ENCODE peak calls at places on chromosomes 7 and 10, in five cellular contexts. One of them, this sample, is unnamed. For H3K4me1, the result is how much of the 10 kb centered on the place peaks cover.

GRCh38 chr7:36360244-36360643 is 29.4 kb upstream of the ANLN start:
- DNase-seq in IMR-90: no peak
- DNase-seq in H9: peak
- DNase-seq in trophoblast cell: no peak
- DNase-seq in mesendoderm: peak
- DNase-seq in this sample: no peak

GRCh38 chr7:159067870-159068787 is 76.5 kb downstream of the VIPR2 start:
- DNase-seq in trophoblast cell: no peak
- DNase-seq in mesendoderm: no peak
- DNase-seq in H9: no peak
- DNase-seq in IMR-90: no peak
- DNase-seq in this sample: no peak

GRCh38 chr7:94971051-94971867 is 63.9 kb downstream of the PPP1R9A start:
- DNase-seq in IMR-90: no peak
- DNase-seq in H9: no peak
- DNase-seq in trophoblast cell: no peak
- DNase-seq in mesendoderm: no peak
- DNase-seq in this sample: no peak

GRCh38 chr10:72542396-72542815 is 83.5 kb downstream of the MICU1 start:
- DNase-seq in trophoblast cell: no peak
- DNase-seq in IMR-90: no peak
- DNase-seq in H9: no peak
- DNase-seq in mesendoderm: no peak
- DNase-seq in this sample: no peak

GRCh38 chr7:43799605-43800004 is 41.1 kb downstream of the BLVRA start:
- DNase-seq in IMR-90: no peak
- DNase-seq in trophoblast cell: no peak
- DNase-seq in mesendoderm: no peak
- DNase-seq in H9: no peak
- DNase-seq in this sample: no peak

GRCh38 chr7:100655908-100656674 is at the start of gene ACTL6B:
- DNase-seq in H9: peak
- DNase-seq in IMR-90: peak
- DNase-seq in mesendoderm: peak
- DNase-seq in trophoblast cell: peak
- DNase-seq in this sample: peak

GRCh38 chr7:155862088-155862487 is 49.8 kb upstream of the SHH start:
- DNase-seq in IMR-90: no peak
- DNase-seq in trophoblast cell: no peak
- DNase-seq in H9: no peak
- DNase-seq in mesendoderm: no peak
- DNase-seq in this sample: no peak

GRCh38 chr10:17816208-17816607 is 7.1 kb downstream of the MRC1 start:
- DNase-seq in trophoblast cell: no peak
- DNase-seq in H9: no peak
- DNase-seq in IMR-90: no peak
- DNase-seq in mesendoderm: no peak
- DNase-seq in this sample: no peak

GRCh38 chr7:55964802-55965470 is 551 bp downstream of the NIPSNAP2 start:
- DNase-seq in trophoblast cell: peak
- DNase-seq in mesendoderm: peak
- DNase-seq in H9: peak
- DNase-seq in IMR-90: peak
- DNase-seq in this sample: peak

GRCh38 chr10:70557086-70557845 is 45.3 kb downstream of the PRF1 start:
- DNase-seq in trophoblast cell: no peak
- DNase-seq in IMR-90: no peak
- DNase-seq in mesendoderm: no peak
- DNase-seq in H9: no peak
- DNase-seq in this sample: no peak

GRCh38 chr7:137943132-137943551 is 58.7 kb downstream of the CREB3L2 start:
- DNase-seq in mesendoderm: peak
- DNase-seq in trophoblast cell: peak
- DNase-seq in IMR-90: peak
- DNase-seq in H9: no peak
- DNase-seq in this sample: no peak

GRCh38 chr10:43199684-43200537 is 61.7 kb downstream of the CSGALNACT2 start:
- DNase-seq in mesendoderm: no peak
- DNase-seq in H9: peak
- DNase-seq in IMR-90: no peak
- DNase-seq in trophoblast cell: no peak
- DNase-seq in this sample: no peak

GRCh38 chr7:138008588-138009349 is 6.9 kb upstream of the CREB3L2 start:
- DNase-seq in trophoblast cell: peak
- DNase-seq in IMR-90: peak
- DNase-seq in H9: peak
- DNase-seq in mesendoderm: peak
- DNase-seq in this sample: peak

GRCh38 chr7:75642810-75643486 is 95.8 kb downstream of the HIP1 start:
- DNase-seq in trophoblast cell: peak
- DNase-seq in IMR-90: peak
- DNase-seq in mesendoderm: peak
- DNase-seq in H9: peak
- DNase-seq in this sample: no peak

GRCh38 chr7:900331-901040 is 24.1 kb downstream of the GET4 start:
- DNase-seq in mesendoderm: no peak
- DNase-seq in IMR-90: no peak
- DNase-seq in H9: no peak
- DNase-seq in trophoblast cell: no peak
- DNase-seq in this sample: no peak

GRCh38 chr10:122164028-122164601 is 107.0 kb upstream of the BTBD16 start:
- DNase-seq in IMR-90: no peak
- DNase-seq in trophoblast cell: no peak
- DNase-seq in mesendoderm: peak
- DNase-seq in H9: no peak
- DNase-seq in this sample: peak

GRCh38 chr10:35089641-35090161 is 440 bp downstream of the CUL2 start:
- DNase-seq in mesendoderm: peak
- DNase-seq in H9: no peak
- DNase-seq in IMR-90: peak
- DNase-seq in trophoblast cell: peak
- DNase-seq in this sample: no peak

GRCh38 chr7:152608208-152608607 is 67.7 kb downstream of the XRCC2 start:
- DNase-seq in H9: no peak
- DNase-seq in mesendoderm: no peak
- DNase-seq in trophoblast cell: no peak
- DNase-seq in IMR-90: no peak
- DNase-seq in this sample: no peak

GRCh38 chr7:77799078-77799964 is 748 bp downstream of the PHTF2 start:
- DNase-seq in IMR-90: peak
- DNase-seq in trophoblast cell: peak
- DNase-seq in H9: peak
- DNase-seq in mesendoderm: peak
- DNase-seq in this sample: peak

GRCh38 chr7:77800158-77800557 is 1.6 kb downstream of the PHTF2 start:
- DNase-seq in H9: no peak
- DNase-seq in mesendoderm: no peak
- DNase-seq in trophoblast cell: no peak
- DNase-seq in IMR-90: peak
- DNase-seq in this sample: no peak

GRCh38 chr7:77796960-77797359 is 1.3 kb downstream of the TMEM60 start:
- DNase-seq in IMR-90: no peak
- DNase-seq in mesendoderm: no peak
- DNase-seq in trophoblast cell: no peak
- DNase-seq in H9: no peak
- DNase-seq in this sample: no peak

GRCh38 chr7:77797734-77798393 is 370 bp downstream of the TMEM60 start:
- DNase-seq in H9: no peak
- DNase-seq in IMR-90: peak
- DNase-seq in mesendoderm: no peak
- DNase-seq in trophoblast cell: no peak
- DNase-seq in this sample: no peak

DNA sequence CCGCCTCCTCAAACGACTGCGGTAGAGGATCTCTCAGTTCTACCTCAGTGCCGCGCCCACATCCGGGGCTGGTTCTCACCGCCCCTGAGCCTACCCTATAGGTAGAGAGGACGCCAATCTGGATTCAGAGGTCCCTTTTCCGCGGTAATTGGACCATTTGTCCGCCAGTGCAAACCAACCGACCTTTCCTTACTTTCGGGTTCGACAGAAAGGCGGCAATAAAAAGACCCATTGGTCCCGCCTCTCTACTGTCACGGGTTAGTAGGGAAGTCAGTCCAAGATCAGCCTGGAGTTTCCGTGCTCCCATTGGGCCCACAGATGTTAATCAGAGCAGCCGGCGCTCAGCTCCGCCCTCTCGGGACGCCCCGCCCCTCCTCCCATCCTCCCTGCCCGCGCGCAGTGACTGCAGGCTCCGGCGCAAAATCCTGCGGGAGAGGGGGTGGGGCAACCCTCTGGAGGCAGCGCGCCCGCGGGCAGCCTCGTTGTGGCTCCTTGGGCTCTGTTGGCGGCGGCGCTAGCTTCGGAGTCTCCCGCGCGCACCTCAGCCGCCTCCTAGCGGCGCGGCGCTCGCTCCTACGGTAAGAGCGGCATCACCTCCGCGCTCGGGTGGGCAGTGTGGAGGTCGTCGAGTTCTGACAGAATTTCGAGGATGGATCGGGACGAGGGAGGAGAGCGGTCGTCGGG is at the start of the genes PHTF2 and TMEM60:
- DNase-seq in H9: peak
- DNase-seq in mesendoderm: peak
- DNase-seq in trophoblast cell: peak
- DNase-seq in IMR-90: peak
- DNase-seq in this sample: peak
- H3K4ac ChIP-seq in H9: no peak
- H3K4ac ChIP-seq in mesendoderm: no peak
- H3K4ac ChIP-seq in trophoblast cell: peak
- H3K4ac ChIP-seq in IMR-90: peak
- H3K4ac ChIP-seq in this sample: no peak

GRCh38 chr10:102302611-102303010 is 57.3 kb downstream of the GBF1 start:
- DNase-seq in mesendoderm: no peak
- DNase-seq in trophoblast cell: peak
- DNase-seq in IMR-90: no peak
- DNase-seq in H9: no peak
- DNase-seq in this sample: no peak
- H3K4me2 ChIP-seq in mesendoderm: no peak
- H3K4me2 ChIP-seq in trophoblast cell: no peak
- H3K4me2 ChIP-seq in IMR-90: no peak
- H3K4me2 ChIP-seq in H9: no peak
- H3K4me2 ChIP-seq in this sample: no peak

DNA sequence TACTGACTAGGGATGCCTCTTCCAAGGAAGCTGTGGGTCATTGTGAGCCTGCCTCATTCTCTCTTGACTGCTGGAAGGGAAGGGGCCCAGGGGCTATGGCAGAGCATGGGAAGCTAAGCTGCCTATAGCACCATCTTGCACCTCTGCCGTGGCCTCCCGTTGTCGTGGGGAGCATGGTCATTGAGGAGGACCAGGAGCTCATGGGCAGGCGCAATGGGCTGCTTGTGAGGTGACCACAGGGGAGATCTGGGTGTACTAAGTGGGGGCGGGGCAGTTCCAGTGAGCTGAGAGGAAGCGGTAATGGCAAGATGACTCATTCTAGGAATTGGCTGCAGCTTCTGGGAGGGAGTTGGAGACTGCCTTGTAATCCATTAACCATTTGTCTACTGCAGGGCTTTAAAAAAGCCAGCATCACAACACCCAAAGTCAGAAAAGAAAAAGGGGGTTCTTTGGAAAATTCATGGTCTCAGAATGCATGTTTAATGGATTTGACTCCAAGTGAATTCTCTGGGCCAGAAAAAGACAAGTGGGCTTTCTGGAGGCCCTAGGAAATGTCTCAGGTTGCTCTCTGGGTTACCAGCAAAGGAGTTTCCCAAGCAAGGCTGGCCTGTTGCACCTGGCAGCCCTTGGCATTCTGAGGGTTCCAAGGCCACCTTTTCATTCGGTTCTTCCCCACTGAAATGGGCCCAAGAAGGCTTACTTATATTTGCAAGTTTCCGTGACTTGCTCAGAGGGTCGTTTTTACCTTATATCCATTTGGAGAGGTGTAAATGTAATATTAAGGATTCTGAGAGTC is 3.6 kb downstream of the DUSP5 start:
- DNase-seq in mesendoderm: peak
- DNase-seq in trophoblast cell: peak
- DNase-seq in H9: peak
- DNase-seq in IMR-90: peak
- DNase-seq in this sample: no peak
- H3K4me1 ChIP-seq in mesendoderm: under half
- H3K4me1 ChIP-seq in trophoblast cell: under half
- H3K4me1 ChIP-seq in H9: under half
- H3K4me1 ChIP-seq in IMR-90: under half
- H3K4me1 ChIP-seq in this sample: under half

GRCh38 chr7:69710773-69711445 is 112.6 kb downstream of the AUTS2 start:
- DNase-seq in IMR-90: no peak
- DNase-seq in H9: no peak
- DNase-seq in mesendoderm: no peak
- DNase-seq in trophoblast cell: peak
- DNase-seq in this sample: no peak

GRCh38 chr7:69706070-69706469 is 107.8 kb downstream of the AUTS2 start:
- DNase-seq in trophoblast cell: no peak
- DNase-seq in mesendoderm: no peak
- DNase-seq in IMR-90: no peak
- DNase-seq in H9: no peak
- DNase-seq in this sample: no peak

GRCh38 chr7:69703099-69703498 is 104.8 kb downstream of the AUTS2 start:
- DNase-seq in trophoblast cell: no peak
- DNase-seq in IMR-90: no peak
- DNase-seq in H9: no peak
- DNase-seq in mesendoderm: no peak
- DNase-seq in this sample: no peak

GRCh38 chr7:69708857-69709256 is 110.6 kb downstream of the AUTS2 start:
- DNase-seq in trophoblast cell: peak
- DNase-seq in H9: no peak
- DNase-seq in mesendoderm: no peak
- DNase-seq in IMR-90: no peak
- DNase-seq in this sample: no peak
- H3K4ac ChIP-seq in trophoblast cell: no peak
- H3K4ac ChIP-seq in H9: no peak
- H3K4ac ChIP-seq in mesendoderm: no peak
- H3K4ac ChIP-seq in IMR-90: no peak
- H3K4ac ChIP-seq in this sample: no peak

GRCh38 chr7:33981221-33981620 is 75.9 kb downstream of the BMPER start:
- DNase-seq in H9: no peak
- DNase-seq in trophoblast cell: no peak
- DNase-seq in mesendoderm: peak
- DNase-seq in IMR-90: peak
- DNase-seq in this sample: no peak

GRCh38 chr7:33982425-33982786 is 77.1 kb downstream of the BMPER start:
- DNase-seq in trophoblast cell: peak
- DNase-seq in IMR-90: peak
- DNase-seq in mesendoderm: peak
- DNase-seq in H9: no peak
- DNase-seq in this sample: no peak

GRCh38 chr7:33986951-33987948 is 81.9 kb downstream of the BMPER start:
- DNase-seq in mesendoderm: peak
- DNase-seq in H9: no peak
- DNase-seq in trophoblast cell: peak
- DNase-seq in IMR-90: peak
- DNase-seq in this sample: no peak

GRCh38 chr7:33981686-33982424 is 76.5 kb downstream of the BMPER start:
- DNase-seq in H9: no peak
- DNase-seq in IMR-90: peak
- DNase-seq in trophoblast cell: no peak
- DNase-seq in mesendoderm: no peak
- DNase-seq in this sample: no peak

GRCh38 chr7:33986456-33986855 is 81.1 kb downstream of the BMPER start:
- DNase-seq in IMR-90: peak
- DNase-seq in trophoblast cell: no peak
- DNase-seq in mesendoderm: no peak
- DNase-seq in H9: no peak
- DNase-seq in this sample: no peak
- H3K4me2 ChIP-seq in IMR-90: peak
- H3K4me2 ChIP-seq in trophoblast cell: no peak
- H3K4me2 ChIP-seq in mesendoderm: no peak
- H3K4me2 ChIP-seq in H9: no peak
- H3K4me2 ChIP-seq in this sample: no peak

This sample was measured in neuronal stem cell.